ENCODE peak calls at places on chromosomes 16 and 17, in six cellular contexts. B is ovary, Z is neural crest cell, S is cardiac fibroblast, U is AG10803, Y is dorsolateral prefrontal cortex. J is an unnamed sample.

GRCh38 chr16:46972429-46972970 is 974 bp downstream of the DNAJA2 start:
- DNase-seq in Y (peak; percentile 35), S (peak; percentile 35), Z (no peak), U (peak; percentile 39), B (no peak), J (peak; percentile 47)

GRCh38 chr17:57782642-57783337 is 37.7 kb upstream of the CCDC182 start:
- DNase-seq in S (no peak), Z (no peak), B (no peak), Y (no peak), U (no peak), J (no peak)

GRCh38 chr17:57677858-57678257 is 67.2 kb downstream of the CCDC182 start:
- DNase-seq in B (no peak), U (no peak), Y (no peak), Z (no peak), S (no peak), J (no peak)

GRCh38 chr16:51144203-51144602 is 6.9 kb downstream of the SALL1 start:
- DNase-seq in S (no peak), Z (no peak), U (no peak), Y (no peak), B (no peak), J (no peak)

GRCh38 chr17:45171338-45172231 is 9.9 kb downstream of the HEXIM2 start:
- DNase-seq in Y (no peak), Z (no peak), B (no peak), U (peak; percentile 83), S (no peak), J (peak; percentile 92)

GRCh38 chr16:52141871-52142270 is 405.1 kb downstream of the TOX3 start:
- DNase-seq in Z (no peak), B (no peak), S (no peak), Y (no peak), U (no peak), J (no peak)

GRCh38 chr17:29582254-29582765 is 7.1 kb downstream of the GIT1 start:
- DNase-seq in B (no peak), S (no peak), U (no peak), Z (no peak), Y (no peak), J (no peak)

GRCh38 chr16:967546-968295 is 3.1 kb downstream of the LMF1 start:
- DNase-seq in S (no peak), B (no peak), U (no peak), Z (no peak), Y (no peak), J (no peak)

GRCh38 chr17:57561072-57561861 is 183.8 kb downstream of the CCDC182 start:
- DNase-seq in U (no peak), Z (no peak), B (no peak), Y (no peak), S (no peak), J (no peak)

GRCh38 chr17:70187383-70187782 is 18.1 kb downstream of the KCNJ2 start:
- DNase-seq in Z (no peak), Y (no peak), S (peak; percentile 75), U (peak; percentile 48), B (no peak), J (peak; percentile 21)

GRCh38 chr17:59365383-59365981 is 34.0 kb downstream of the YPEL2 start:
- DNase-seq in S (no peak), B (no peak), U (no peak), Y (peak; percentile 54), Z (no peak), J (no peak)

GRCh38 chr17:45372325-45372869 is 55.6 kb upstream of the MAP3K14 start:
- DNase-seq in U (peak; percentile 16), S (no peak), Y (no peak), Z (no peak), B (peak; percentile 25), J (peak; percentile 21)

GRCh38 chr17:74157366-74157765 is 46.1 kb upstream of the RPL38 start:
- DNase-seq in U (no peak), Y (no peak), B (no peak), Z (no peak), S (no peak), J (no peak)

GRCh38 chr17:72516772-72517399 is 396.1 kb downstream of the SOX9 start:
- DNase-seq in Y (no peak), B (peak; percentile 49), U (peak; percentile 40), Z (no peak), S (peak; percentile 56), J (peak; percentile 48)

GRCh38 chr17:9957244-9957643 is 52.2 kb upstream of the RCVRN start:
- DNase-seq in S (no peak), B (no peak), U (no peak), Y (no peak), Z (no peak), J (no peak)

GRCh38 chr17:78890111-78890897 is 12.7 kb downstream of the CEP295NL start:
- DNase-seq in U (no peak), Y (peak; percentile 67), Z (no peak), B (no peak), S (no peak), J (no peak)

GRCh38 chr17:60630352-60630751 is 30.4 kb downstream of the PPM1D start:
- DNase-seq in U (no peak), Y (no peak), B (peak; percentile 63), S (peak; percentile 67), Z (no peak), J (no peak)

GRCh38 chr17:69552986-69553667 is 138.6 kb downstream of the MAP2K6 start:
- DNase-seq in S (no peak), B (no peak), U (no peak), Z (no peak), Y (no peak), J (no peak)

GRCh38 chr17:43669971-43670644 is 8.4 kb upstream of the MEOX1 start:
- DNase-seq in Z (no peak), S (no peak), U (no peak), Y (no peak), B (no peak), J (no peak)

GRCh38 chr17:58484600-58484999 is 3.6 kb downstream of the HSF5 start:
- DNase-seq in Z (no peak), U (no peak), S (no peak), Y (no peak), B (no peak), J (no peak)

GRCh38 chr16:28596840-28597691 is at the start of gene SULT1A2:
- DNase-seq in Y (no peak), S (no peak), B (no peak), U (no peak), Z (no peak), J (peak; percentile 43)

GRCh38 chr16:70610273-70611223 is 35.8 kb upstream of the IL34 start:
- DNase-seq in U (no peak), Y (no peak), Z (no peak), B (no peak), S (no peak), J (no peak)

GRCh38 chr16:68800257-68800875 is 43.0 kb upstream of the TANGO6 start:
- DNase-seq in U (peak; percentile 81), Y (peak; percentile 58), B (peak; percentile 68), S (peak; percentile 84), Z (peak; percentile 60), J (peak; percentile 83)

GRCh38 chr16:82832861-82833260 is 206.1 kb downstream of the CDH13 start:
- DNase-seq in Y (no peak), B (no peak), U (peak; percentile 90), S (peak; percentile 83), Z (no peak), J (peak; percentile 7)

GRCh38 chr17:79905832-79906231 is 66.6 kb upstream of the CBX4 start:
- DNase-seq in U (no peak), S (peak; percentile 12), Y (no peak), Z (no peak), B (no peak), J (peak; percentile 49)
- TF ChIP-seq CTCF in U (no peak), S (peak; percentile 18), Y (no peak), Z (peak; percentile 52), B (no peak), J (no peak)

DNA sequence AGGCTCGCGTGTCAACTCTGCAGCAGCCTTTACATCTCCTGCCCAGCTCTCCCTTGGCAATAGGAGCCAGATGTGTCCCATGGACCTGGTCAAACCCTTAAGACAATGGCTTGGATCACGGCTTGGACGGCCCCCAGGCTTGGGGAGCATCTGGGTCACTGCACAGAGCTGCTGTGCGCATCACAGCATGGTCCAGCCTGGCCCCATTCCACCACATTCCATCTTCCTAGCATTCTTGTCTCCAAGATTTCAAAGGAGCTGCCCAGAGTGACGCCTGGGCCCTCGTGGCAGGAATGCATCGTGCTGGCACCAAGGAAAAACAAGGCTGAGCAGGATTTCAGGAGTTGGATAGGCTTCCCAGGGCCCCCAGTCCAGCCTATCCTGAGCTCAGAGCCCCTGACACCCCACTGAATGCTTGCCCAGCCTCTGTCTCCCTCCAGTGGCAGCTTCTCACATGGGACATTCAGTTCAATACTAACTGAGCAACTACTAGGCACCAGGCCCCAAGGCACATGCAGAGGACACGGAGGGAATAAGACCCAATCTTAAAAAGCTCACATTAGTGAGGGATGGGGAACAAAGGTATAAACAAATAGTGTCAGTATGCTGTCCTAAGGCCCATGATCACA is 34.3 kb downstream of the TK2 start:
- DNase-seq in Y (peak; percentile 24), Z (no peak), B (no peak), U (peak; percentile 91), S (peak; percentile 66), J (peak; percentile 55)
- TF ChIP-seq CTCF in Y (no peak), Z (peak; percentile 39), B (no peak), U (peak; percentile 59), S (peak; percentile 63), J (peak; percentile 22)

GRCh38 chr16:85027968-85028637 is 508 bp downstream of the KIAA0513 start:
- DNase-seq in Y (no peak), U (no peak), Z (no peak), S (no peak), B (no peak), J (no peak)
- TF ChIP-seq CTCF in Y (no peak), U (peak; percentile 12), Z (peak; percentile 50), S (no peak), B (no peak), J (no peak)

DNA sequence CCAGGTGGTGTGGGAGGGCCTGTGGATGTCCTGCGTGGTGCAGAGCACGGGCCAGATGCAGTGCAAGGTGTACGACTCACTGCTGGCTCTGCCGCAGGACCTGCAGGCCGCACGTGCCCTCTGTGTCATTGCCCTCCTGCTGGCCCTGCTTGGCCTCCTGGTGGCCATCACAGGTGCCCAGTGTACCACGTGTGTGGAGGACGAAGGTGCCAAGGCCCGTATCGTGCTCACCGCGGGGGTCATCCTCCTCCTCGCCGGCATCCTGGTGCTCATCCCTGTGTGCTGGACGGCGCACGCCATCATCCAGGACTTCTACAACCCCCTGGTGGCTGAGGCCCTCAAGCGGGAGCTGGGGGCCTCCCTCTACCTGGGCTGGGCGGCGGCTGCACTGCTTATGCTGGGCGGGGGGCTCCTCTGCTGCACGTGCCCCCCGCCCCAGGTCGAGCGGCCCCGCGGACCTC is 798 bp downstream of the CLDN9 start:
- DNase-seq in Z (no peak), Y (no peak), U (no peak), S (no peak), B (no peak), J (no peak)
- TF ChIP-seq CTCF in Z (no peak), Y (no peak), U (no peak), S (no peak), B (no peak), J (no peak)

GRCh38 chr16:89918453-89919347 is at the start of gene MC1R:
- DNase-seq in B (peak; percentile 53), U (no peak), Z (peak; percentile 59), S (peak; percentile 45), Y (no peak), J (no peak)
- TF ChIP-seq CTCF in B (no peak), U (peak; percentile 60), Z (peak; percentile 68), S (peak; percentile 67), Y (peak; percentile 19), J (no peak)

J was measured in MCF 10A.